ENCODE peak calls at places on chromosomes 12 and 14, in seven cellular contexts. E is HEK293T, M is left colon, C is hypothalamus, Z is fibroblast of mammary gland, J is RCC 7860, N is left kidney. Q is an unnamed sample.

GRCh38 chr12:48004039-48004940 is at the start of gene COL2A1:
- DNase-seq in E (no peak), N (peak; percentile 95), J (no peak), Z (no peak), M (no peak), C (no peak), Q (no peak)

GRCh38 chr12:63948211-63948610 is 103.7 kb downstream of the SRGAP1 start:
- DNase-seq in J (no peak), E (no peak), Z (no peak), M (no peak), N (no peak), C (no peak), Q (no peak)

GRCh38 chr14:69129264-69129880 is 23.5 kb downstream of the DCAF5 start:
- DNase-seq in M (peak; percentile 56), J (peak; percentile 47), C (peak; percentile 23), Z (peak; percentile 87), N (peak; percentile 92), E (peak; percentile 78), Q (peak; percentile 71)

GRCh38 chr14:91420686-91421085 is 3.1 kb upstream of the CCDC88C start:
- DNase-seq in N (no peak), Z (no peak), M (no peak), E (no peak), C (no peak), J (no peak), Q (no peak)

GRCh38 chr14:75141967-75142366 is 15.1 kb upstream of the NEK9 start:
- DNase-seq in N (peak; percentile 54), J (no peak), M (no peak), C (no peak), Z (peak; percentile 53), E (peak; percentile 25), Q (peak; percentile 12)

GRCh38 chr14:54342806-54343205 is 54.0 kb upstream of the CDKN3 start:
- DNase-seq in Z (no peak), C (no peak), N (no peak), E (no peak), M (no peak), J (no peak), Q (peak; percentile 31)

GRCh38 chr14:64683264-64683663 is 21.0 kb upstream of the PLEKHG3 start:
- DNase-seq in M (no peak), Z (no peak), C (peak; percentile 84), N (peak; percentile 84), J (no peak), E (no peak), Q (peak; percentile 23)

GRCh38 chr12:116880213-116880816 is 926 bp downstream of the HRK start:
- DNase-seq in C (no peak), N (no peak), Z (peak; percentile 13), E (no peak), M (no peak), J (no peak), Q (no peak)

GRCh38 chr14:51581017-51581881 is 70.5 kb upstream of the FRMD6 start:
- DNase-seq in N (no peak), M (no peak), E (peak; percentile 10), C (no peak), J (peak; percentile 55), Z (peak; percentile 78), Q (peak; percentile 64)

GRCh38 chr12:1104088-1104800 is 113.2 kb downstream of the ERC1 start:
- DNase-seq in E (no peak), Z (no peak), M (no peak), N (peak; percentile 36), J (peak; percentile 30), C (no peak), Q (no peak)

GRCh38 chr12:119204137-119204536 is 25.4 kb downstream of the HSPB8 start:
- DNase-seq in C (no peak), N (peak; percentile 53), Z (no peak), J (no peak), E (no peak), M (no peak), Q (no peak)

GRCh38 chr12:25352078-25352918 is 101.6 kb upstream of the KRAS start:
- DNase-seq in E (no peak), Z (no peak), N (no peak), J (no peak), C (no peak), M (no peak), Q (no peak)

GRCh38 chr12:57456145-57456700 is 1.1 kb downstream of the INHBE start:
- DNase-seq in Z (peak; percentile 24), E (peak; percentile 61), M (no peak), J (peak; percentile 27), C (no peak), N (peak; percentile 90), Q (peak; percentile 36)

GRCh38 chr14:103139371-103140016 is 16.2 kb downstream of the TNFAIP2 start:
- DNase-seq in E (no peak), N (peak; percentile 56), Z (no peak), C (no peak), M (no peak), J (no peak), Q (no peak)

GRCh38 chr12:95204141-95204866 is 13.0 kb downstream of the FGD6 start:
- DNase-seq in E (no peak), N (no peak), M (peak; percentile 72), Z (peak; percentile 88), C (no peak), J (peak; percentile 90), Q (peak; percentile 93)

GRCh38 chr12:34033628-34034296 is 11.5 kb downstream of the ALG10 start:
- DNase-seq in N (peak; percentile 33), C (no peak), E (peak; percentile 2), M (no peak), J (no peak), Z (peak; percentile 45), Q (peak; percentile 10)

GRCh38 chr14:75978249-75978731 is 3.5 kb downstream of the TGFB3 start:
- DNase-seq in M (peak; percentile 44), N (no peak), C (no peak), E (no peak), Z (no peak), J (no peak), Q (peak; percentile 33)

Q was measured in RPMI7951.